ENCODE peak calls at places on chromosome X, in five cellular contexts. A is H1, G is IMR-90, B is trophoblast cell, F is neuronal stem cell. N is an unnamed sample.

GRCh38 chrX:15507005-15507404 is 6.4 kb downstream of the BMX start:
- DNase-seq in F (no peak), B (no peak), A (no peak), G (no peak), N (no peak)

GRCh38 chrX:124401696-124402095 is 55.3 kb downstream of the SH2D1A start:
- DNase-seq in G (no peak), B (no peak), F (no peak), A (no peak), N (no peak)

GRCh38 chrX:111095974-111096870 is at the start of gene PAK3:
- DNase-seq in A (no peak), G (peak; percentile 64), B (no peak), F (peak; percentile 30), N (peak; percentile 57)

GRCh38 chrX:30343206-30343605 is 34.0 kb upstream of the NR0B1 start:
- DNase-seq in A (no peak), F (no peak), B (no peak), G (no peak), N (no peak)

GRCh38 chrX:120452131-120452530 is 17.0 kb downstream of the LAMP2 start:
- DNase-seq in A (no peak), F (peak; percentile 0), G (peak; percentile 26), B (no peak), N (peak; percentile 40)

GRCh38 chrX:53261573-53261972 is 19.8 kb downstream of the IQSEC2 start:
- DNase-seq in B (no peak), A (no peak), G (no peak), F (no peak), N (no peak)

GRCh38 chrX:131801066-131801465 is 222.0 kb upstream of the STK26 start:
- DNase-seq in G (no peak), F (no peak), A (no peak), B (no peak), N (peak; percentile 57)

GRCh38 chrX:122945328-122945727 is 238.8 kb upstream of the GRIA3 start:
- DNase-seq in A (no peak), F (no peak), B (no peak), G (no peak), N (no peak)

GRCh38 chrX:15146515-15146914 is 123.4 kb downstream of the ASB9 start:
- DNase-seq in A (no peak), G (no peak), B (peak; percentile 9), F (no peak), N (peak; percentile 12)

GRCh38 chrX:16187024-16187698 is 19.9 kb downstream of the MAGEB17 start:
- DNase-seq in F (no peak), G (peak; percentile 11), B (no peak), A (no peak), N (peak; percentile 12)

GRCh38 chrX:42585842-42586621 is 191.9 kb downstream of the PPP1R2C start:
- DNase-seq in A (no peak), B (no peak), F (no peak), G (no peak), N (no peak)

GRCh38 chrX:24682739-24683432 is 10.8 kb upstream of the POLA1 start:
- DNase-seq in F (no peak), B (no peak), G (no peak), A (no peak), N (no peak)

GRCh38 chrX:54921427-54922021 is 900 bp downstream of the TRO start:
- DNase-seq in F (peak; percentile 78), B (no peak), A (peak; percentile 25), G (peak; percentile 72), N (peak; percentile 74)

GRCh38 chrX:128992107-128992971 is 531.0 kb downstream of the SMARCA1 start:
- DNase-seq in A (no peak), G (no peak), B (no peak), F (no peak), N (no peak)

GRCh38 chrX:102976793-102977495 is 39.9 kb downstream of the RAB40AL start:
- DNase-seq in G (peak; percentile 35), F (no peak), A (no peak), B (no peak), N (no peak)

GRCh38 chrX:95762716-95763115 is 921.9 kb upstream of the DIAPH2 start:
- DNase-seq in A (no peak), G (no peak), F (no peak), B (no peak), N (no peak)

GRCh38 chrX:129599996-129600395 is 54.8 kb downstream of the APLN start:
- DNase-seq in B (no peak), A (no peak), G (no peak), F (no peak), N (no peak)

GRCh38 chrX:149881081-149881711 is at the start of gene MAGEA8:
- DNase-seq in F (no peak), G (no peak), A (no peak), B (peak; percentile 60), N (no peak)

GRCh38 chrX:3184176-3184930 is 143.1 kb downstream of the ARSF start:
- DNase-seq in A (no peak), B (peak; percentile 23), G (peak; percentile 94), F (no peak), N (peak; percentile 97)

GRCh38 chrX:72052415-72053090 is 79.2 kb downstream of the RTL5 start:
- DNase-seq in B (no peak), F (no peak), A (peak; percentile 25), G (peak; percentile 22), N (peak; percentile 33)

GRCh38 chrX:109856974-109857373 is 123.9 kb upstream of the ACSL4 start:
- DNase-seq in B (no peak), G (peak; percentile 34), A (no peak), F (peak; percentile 9), N (no peak)

GRCh38 chrX:132030264-132030663 is 7.2 kb downstream of the STK26 start:
- DNase-seq in B (no peak), G (no peak), A (no peak), F (no peak), N (no peak)

GRCh38 chrX:8820910-8821527 is 19.8 kb upstream of the FAM9A start:
- DNase-seq in B (no peak), A (peak; percentile 23), F (peak; percentile 36), G (peak; percentile 6), N (peak; percentile 5)

GRCh38 chrX:154378059-154378798 is 866 bp upstream of the EMD start:
- DNase-seq in B (no peak), F (no peak), G (peak; percentile 40), A (no peak), N (no peak)

GRCh38 chrX:154378799-154379568 is at the start of gene EMD:
- DNase-seq in B (peak; percentile 96), F (peak; percentile 96), A (peak; percentile 93), G (peak; percentile 96), N (peak; percentile 97)

GRCh38 chrX:154380153-154380552 is 1.1 kb downstream of the EMD start:
- DNase-seq in A (no peak), G (peak; percentile 32), B (no peak), F (no peak), N (peak; percentile 26)

GRCh38 chrX:154380787-154381186 is 1.7 kb downstream of the EMD start:
- DNase-seq in B (no peak), F (no peak), A (no peak), G (no peak), N (no peak)

GRCh38 chrX:154379569-154379951 is 465 bp downstream of the EMD start:
- DNase-seq in G (no peak), F (no peak), B (no peak), A (no peak), N (no peak)
- H4K91ac ChIP-seq in G (peak overlapping the region; percentile 35), F (no peak overlapping the region), B (peak overlapping the region; percentile 90), A (no peak overlapping the region), N (peak overlapping the region; percentile 43)

GRCh38 chrX:23435575-23435974 is 100.9 kb downstream of the PTCHD1 start:
- DNase-seq in A (no peak), G (no peak), F (no peak), B (no peak), N (no peak)

GRCh38 chrX:23435108-23435507 is 100.5 kb downstream of the PTCHD1 start:
- DNase-seq in A (no peak), F (no peak), B (no peak), G (no peak), N (no peak)

GRCh38 chrX:23434356-23434884 is 99.8 kb downstream of the PTCHD1 start:
- DNase-seq in F (no peak), B (no peak), A (no peak), G (peak; percentile 2), N (peak; percentile 1)

DNA sequence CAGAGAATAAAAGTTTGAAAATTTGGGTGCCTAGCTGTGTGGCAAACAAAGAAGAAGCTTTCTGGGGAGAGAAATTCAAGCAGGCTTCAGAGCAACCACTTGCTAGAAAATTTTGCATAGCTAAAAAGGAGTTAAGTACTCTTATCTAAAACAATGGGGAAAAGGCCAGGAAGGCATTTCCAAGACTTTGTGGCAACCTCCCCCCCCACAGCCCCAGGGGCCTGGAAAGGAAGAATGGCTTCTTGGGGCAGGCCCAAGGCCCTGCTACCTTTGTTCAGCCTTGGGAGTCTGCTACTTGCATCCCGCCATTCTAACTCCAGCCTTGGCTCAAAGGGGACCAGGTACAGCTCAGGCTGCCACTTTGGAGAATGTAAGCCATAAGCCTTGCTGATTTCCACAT is 102.2 kb downstream of the PTCHD1 start:
- DNase-seq in F (no peak), A (peak; percentile 39), B (no peak), G (no peak), N (no peak)
- H3K4ac ChIP-seq in F (no peak overlapping the region), A (no peak overlapping the region), B (no peak overlapping the region), G (no peak overlapping the region), N (no peak overlapping the region)

GRCh38 chrX:77894921-77895886 is at the start of gene MAGT1:
- DNase-seq in B (peak; percentile 92), G (peak; percentile 96), A (peak; percentile 82), F (peak; percentile 93), N (peak; percentile 97)

GRCh38 chrX:77899081-77899828 is at the start of gene COX7B:
- DNase-seq in B (peak; percentile 73), A (peak; percentile 43), G (peak; percentile 96), F (peak; percentile 89), N (peak; percentile 98)

GRCh38 chrX:77892887-77893286 is 2.3 kb downstream of the MAGT1 start:
- DNase-seq in B (no peak), A (no peak), F (no peak), G (no peak), N (no peak)

DNA sequence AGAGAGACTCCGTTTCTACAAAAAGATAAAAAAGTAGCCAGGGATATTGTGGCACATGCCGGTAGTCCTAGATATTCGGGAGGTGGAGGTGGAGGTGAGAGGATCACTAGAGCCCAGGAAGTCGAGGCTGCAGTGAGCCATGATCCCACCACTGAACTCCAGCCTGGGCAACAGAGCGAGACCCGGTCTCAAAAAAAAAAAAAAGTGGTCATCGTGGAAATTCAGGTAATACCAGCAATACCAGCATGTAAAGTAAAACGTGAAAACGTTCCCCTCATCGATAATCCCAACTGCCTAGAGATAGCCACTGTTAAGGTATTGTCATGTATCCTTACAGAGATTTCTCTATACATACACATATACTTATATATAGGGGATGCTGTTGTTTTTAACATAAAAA is 1.5 kb downstream of the MAGT1 start:
- DNase-seq in F (no peak), A (no peak), B (no peak), G (no peak), N (no peak)
- H3K4me3 ChIP-seq in F (no peak overlapping the region), A (peak overlapping the region; percentile 93), B (no peak overlapping the region), G (no peak overlapping the region), N (no peak overlapping the region)

GRCh38 chrX:40165861-40166260 is 68.1 kb upstream of the BCOR start:
- DNase-seq in G (no peak), A (no peak), B (no peak), F (no peak), N (no peak)

GRCh38 chrX:40168183-40169015 is 70.6 kb upstream of the BCOR start:
- DNase-seq in B (no peak), F (no peak), G (no peak), A (no peak), N (no peak)

GRCh38 chrX:40166582-40166981 is 68.8 kb upstream of the BCOR start:
- DNase-seq in G (peak; percentile 42), A (no peak), F (no peak), B (no peak), N (peak; percentile 56)

GRCh38 chrX:40169193-40170086 is 71.7 kb upstream of the BCOR start:
- DNase-seq in B (peak; percentile 54), A (peak; percentile 75), G (peak; percentile 75), F (no peak), N (peak; percentile 93)

GRCh38 chrX:40167240-40168182 is 69.8 kb upstream of the BCOR start:
- DNase-seq in B (no peak), F (no peak), A (no peak), G (no peak), N (peak; percentile 57)
- H4K91ac ChIP-seq in B (peak overlapping the region; percentile 55), F (no peak overlapping the region), A (peak overlapping the region; percentile 97), G (no peak overlapping the region), N (no peak overlapping the region)